ENCODE peak calls at places on chromosomes 11 and 22, in four cellular contexts. One of them, this sample, is unnamed.

GRCh38 chr11:15896026-15896425 is 460.3 kb downstream of the SOX6 start:
- DNase-seq in K562: no peak
- DNase-seq in GM12891: no peak
- DNase-seq in GM12878: no peak
- DNase-seq in this sample: no peak

GRCh38 chr11:93054881-93055280 is 85.4 kb downstream of the MTNR1B start:
- DNase-seq in K562: peak
- DNase-seq in GM12878: no peak
- DNase-seq in GM12891: no peak
- DNase-seq in this sample: no peak

GRCh38 chr22:28601915-28602314 is 77.7 kb downstream of the TTC28 start:
- DNase-seq in GM12878: no peak
- DNase-seq in K562: no peak
- DNase-seq in GM12891: no peak
- DNase-seq in this sample: no peak

GRCh38 chr11:18768472-18768901 is 23.1 kb downstream of the PTPN5 start:
- DNase-seq in K562: no peak
- DNase-seq in GM12891: peak
- DNase-seq in GM12878: peak
- DNase-seq in this sample: no peak

GRCh38 chr22:45263790-45264269 is 20.9 kb upstream of the UPK3A start:
- DNase-seq in GM12878: no peak
- DNase-seq in GM12891: peak
- DNase-seq in K562: peak
- DNase-seq in this sample: peak

GRCh38 chr22:37274380-37274862 is 7.9 kb upstream of the CYTH4 start:
- DNase-seq in GM12878: no peak
- DNase-seq in K562: no peak
- DNase-seq in GM12891: peak
- DNase-seq in this sample: peak

GRCh38 chr11:86551286-86551685 is 121.1 kb downstream of the ME3 start:
- DNase-seq in K562: peak
- DNase-seq in GM12878: peak
- DNase-seq in GM12891: no peak
- DNase-seq in this sample: no peak

GRCh38 chr11:119284344-119285157 is 32.4 kb downstream of the MCAM start:
- DNase-seq in GM12891: peak
- DNase-seq in GM12878: no peak
- DNase-seq in K562: peak
- DNase-seq in this sample: peak

GRCh38 chr11:73974611-73975478 is 7.8 kb downstream of the UCP2 start:
- DNase-seq in K562: no peak
- DNase-seq in GM12891: no peak
- DNase-seq in GM12878: no peak
- DNase-seq in this sample: peak

GRCh38 chr11:122976396-122976733 is 5.3 kb downstream of the BSX start:
- DNase-seq in K562: no peak
- DNase-seq in GM12878: no peak
- DNase-seq in GM12891: no peak
- DNase-seq in this sample: no peak

GRCh38 chr11:122979103-122979814 is 2.4 kb downstream of the BSX start:
- DNase-seq in K562: no peak
- DNase-seq in GM12878: no peak
- DNase-seq in GM12891: no peak
- DNase-seq in this sample: no peak

GRCh38 chr11:122978303-122978620 is 3.4 kb downstream of the BSX start:
- DNase-seq in GM12891: no peak
- DNase-seq in K562: no peak
- DNase-seq in GM12878: no peak
- DNase-seq in this sample: no peak

GRCh38 chr11:122977455-122978302 is 4.0 kb downstream of the BSX start:
- DNase-seq in K562: no peak
- DNase-seq in GM12878: no peak
- DNase-seq in GM12891: no peak
- DNase-seq in this sample: no peak

GRCh38 chr11:122976734-122977454 is 4.7 kb downstream of the BSX start:
- DNase-seq in GM12878: no peak
- DNase-seq in K562: no peak
- DNase-seq in GM12891: no peak
- DNase-seq in this sample: no peak
- TF ChIP-seq SPI1 in GM12878: no peak
- TF ChIP-seq SPI1 in K562: no peak
- TF ChIP-seq SPI1 in GM12891: no peak
- TF ChIP-seq SPI1 in this sample: no peak

GRCh38 chr22:23251445-23252093 is 71.3 kb downstream of the BCR start:
- DNase-seq in GM12891: no peak
- DNase-seq in K562: no peak
- DNase-seq in GM12878: no peak
- DNase-seq in this sample: no peak
- TF ChIP-seq SPI1 in GM12891: no peak
- TF ChIP-seq SPI1 in K562: no peak
- TF ChIP-seq SPI1 in GM12878: no peak
- TF ChIP-seq SPI1 in this sample: no peak

GRCh38 chr11:117443269-117444186 is 115.9 kb downstream of the CEP164 start:
- DNase-seq in K562: peak
- DNase-seq in GM12891: no peak
- DNase-seq in GM12878: no peak
- DNase-seq in this sample: peak
- TF ChIP-seq SPI1 in K562: peak
- TF ChIP-seq SPI1 in GM12891: no peak
- TF ChIP-seq SPI1 in GM12878: peak
- TF ChIP-seq SPI1 in this sample: no peak

DNA sequence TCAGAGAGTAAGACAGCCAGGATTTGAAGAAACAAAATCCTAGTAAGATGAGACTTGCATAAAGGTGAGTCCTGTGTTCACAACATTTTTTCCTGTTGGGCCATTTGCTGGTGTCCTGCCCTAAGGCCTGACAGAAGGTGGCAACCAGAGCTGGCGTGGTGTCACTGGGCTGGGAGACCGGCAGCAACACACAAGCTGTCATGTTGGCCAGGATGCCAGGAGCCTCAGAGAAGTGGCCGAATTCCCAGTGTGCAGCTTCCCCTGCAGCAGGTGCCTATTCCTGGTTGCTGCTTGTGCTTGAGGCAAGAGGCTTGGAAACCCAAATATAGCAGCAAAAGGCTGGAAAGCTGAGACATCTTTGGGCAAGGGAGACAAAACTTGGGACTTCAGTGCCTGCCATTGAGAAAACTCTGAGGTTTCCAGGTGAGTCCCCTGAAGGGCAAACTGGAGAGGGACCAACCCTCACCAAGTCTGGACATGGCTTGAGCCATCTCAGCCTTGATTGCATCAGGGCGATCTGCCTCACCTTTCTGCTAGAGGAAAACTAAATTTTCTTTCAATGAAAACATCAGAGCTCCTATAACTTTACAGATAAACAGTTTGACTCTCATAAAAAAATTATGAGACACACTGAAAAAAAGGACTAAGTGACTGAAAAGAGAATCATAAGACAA is 25.9 kb downstream of the ALG12 start:
- DNase-seq in GM12891: no peak
- DNase-seq in GM12878: no peak
- DNase-seq in K562: no peak
- DNase-seq in this sample: no peak
- TF ChIP-seq SPI1 in GM12891: no peak
- TF ChIP-seq SPI1 in GM12878: no peak
- TF ChIP-seq SPI1 in K562: no peak
- TF ChIP-seq SPI1 in this sample: no peak

DNA sequence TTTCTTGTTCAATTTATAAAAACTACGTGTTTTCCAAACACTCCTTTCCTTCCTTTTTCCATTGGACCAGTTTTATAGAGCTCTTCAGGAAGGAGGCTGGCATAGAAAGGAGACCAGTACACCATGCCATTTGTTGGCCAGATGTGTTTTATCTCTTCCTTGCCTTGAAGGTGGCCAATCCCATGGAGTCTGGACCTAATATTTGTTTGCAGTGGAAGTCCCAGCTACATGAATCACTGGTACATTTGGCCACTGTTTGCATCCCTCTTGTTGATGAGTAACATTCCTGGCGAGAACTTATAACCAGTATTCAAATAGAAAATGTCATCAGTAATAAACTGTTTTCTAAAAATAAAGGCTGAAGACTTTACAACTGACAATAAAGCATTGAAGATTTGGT is 110.2 kb downstream of the ANO3 start:
- DNase-seq in K562: no peak
- DNase-seq in GM12878: no peak
- DNase-seq in GM12891: no peak
- DNase-seq in this sample: no peak
- TF ChIP-seq SPI1 in K562: no peak
- TF ChIP-seq SPI1 in GM12878: no peak
- TF ChIP-seq SPI1 in GM12891: no peak
- TF ChIP-seq SPI1 in this sample: no peak

GRCh38 chr11:70861534-70861933 is 390.8 kb downstream of the SHANK2 start:
- DNase-seq in K562: no peak
- DNase-seq in GM12878: no peak
- DNase-seq in GM12891: no peak
- DNase-seq in this sample: no peak
- TF ChIP-seq SPI1 in K562: no peak
- TF ChIP-seq SPI1 in GM12878: no peak
- TF ChIP-seq SPI1 in GM12891: no peak
- TF ChIP-seq SPI1 in this sample: no peak

GRCh38 chr11:34406413-34406812 is 32.3 kb upstream of the CAT start:
- DNase-seq in K562: no peak
- DNase-seq in GM12878: no peak
- DNase-seq in GM12891: no peak
- DNase-seq in this sample: no peak

GRCh38 chr11:34404280-34404679 is 34.5 kb upstream of the CAT start:
- DNase-seq in K562: no peak
- DNase-seq in GM12878: no peak
- DNase-seq in GM12891: no peak
- DNase-seq in this sample: no peak

GRCh38 chr11:34407121-34407813 is 31.5 kb upstream of the CAT start:
- DNase-seq in GM12891: no peak
- DNase-seq in GM12878: no peak
- DNase-seq in K562: no peak
- DNase-seq in this sample: no peak

GRCh38 chr11:34403431-34403830 is 35.3 kb upstream of the CAT start:
- DNase-seq in GM12891: no peak
- DNase-seq in GM12878: no peak
- DNase-seq in K562: no peak
- DNase-seq in this sample: no peak

GRCh38 chr11:34405079-34405858 is 33.5 kb upstream of the CAT start:
- DNase-seq in GM12878: peak
- DNase-seq in GM12891: no peak
- DNase-seq in K562: no peak
- DNase-seq in this sample: peak
- TF ChIP-seq SPI1 in GM12878: no peak
- TF ChIP-seq SPI1 in GM12891: no peak
- TF ChIP-seq SPI1 in K562: no peak
- TF ChIP-seq SPI1 in this sample: no peak